ENCODE peak calls at places on chromosomes 12 and 14, in eight cellular contexts. A, L, U, O, G, J, Y and T are unnamed samples.
A peak's percentile ranks its signal among the peaks of the same experiment; 100 is the strongest.

GRCh38 chr12:6141048-6141447 is 16.6 kb upstream of the VWF start:
- DNase-seq in A (no peak), L (no peak), U (peak; percentile 67), O (no peak), G (peak; percentile 70), J (no peak), Y (no peak), T (no peak)

GRCh38 chr14:103186894-103187586 is 63.8 kb downstream of the TNFAIP2 start:
- DNase-seq in A (no peak), L (peak; percentile 12), U (no peak), O (no peak), G (no peak), J (peak; percentile 31), Y (no peak), T (no peak)

GRCh38 chr12:43329381-43329780 is 222.6 kb downstream of the ADAMTS20 start:
- DNase-seq in A (no peak), L (no peak), U (no peak), O (no peak), G (no peak), J (no peak), Y (no peak), T (no peak)

GRCh38 chr12:20120296-20120695 is 248.0 kb upstream of the PDE3A start:
- DNase-seq in A (no peak), L (no peak), U (no peak), O (no peak), G (no peak), J (no peak), Y (no peak), T (no peak)

GRCh38 chr12:103829092-103829491 is 11.9 kb downstream of the NT5DC3 start:
- DNase-seq in A (no peak), L (no peak), U (no peak), O (no peak), G (no peak), J (no peak), Y (no peak), T (no peak)

GRCh38 chr14:99768381-99768780 is 24.8 kb upstream of the EML1 start:
- DNase-seq in A (no peak), L (peak; percentile 31), U (no peak), O (no peak), G (no peak), J (no peak), Y (no peak), T (no peak)

GRCh38 chr14:61184117-61184516 is 97.0 kb downstream of the TMEM30B start:
- DNase-seq in A (no peak), L (no peak), U (no peak), O (no peak), G (no peak), J (no peak), Y (no peak), T (no peak)

GRCh38 chr12:50614167-50614762 is 109.5 kb downstream of the DIP2B start:
- DNase-seq in A (no peak), L (no peak), U (no peak), O (no peak), G (no peak), J (peak; percentile 3), Y (no peak), T (no peak)

GRCh38 chr14:43172899-43173548 is 1334.1 kb downstream of the FSCB start:
- DNase-seq in A (no peak), L (no peak), U (no peak), O (no peak), G (no peak), J (no peak), Y (no peak), T (no peak)

GRCh38 chr12:105983622-105984325 is 155.0 kb downstream of the NUAK1 start:
- DNase-seq in A (no peak), L (no peak), U (no peak), O (no peak), G (no peak), J (no peak), Y (no peak), T (no peak)

GRCh38 chr12:13075114-13075471 is 28.4 kb downstream of the GSG1 start:
- DNase-seq in A (no peak), L (no peak), U (no peak), O (no peak), G (no peak), J (no peak), Y (no peak), T (no peak)

GRCh38 chr12:130714591-130715149 is 1.4 kb downstream of the RIMBP2 start:
- DNase-seq in A (no peak), L (no peak), U (no peak), O (no peak), G (no peak), J (no peak), Y (no peak), T (no peak)

GRCh38 chr12:119868992-119869391 is 8.1 kb downstream of the CIT start:
- DNase-seq in A (no peak), L (no peak), U (no peak), O (no peak), G (no peak), J (no peak), Y (no peak), T (no peak)

GRCh38 chr12:60308366-60309000 is 712.7 kb downstream of the SLC16A7 start:
- DNase-seq in A (no peak), L (no peak), U (no peak), O (no peak), G (no peak), J (no peak), Y (no peak), T (no peak)

GRCh38 chr12:116434155-116435065 is 124.8 kb upstream of the MAP1LC3B2 start:
- DNase-seq in A (no peak), L (peak; percentile 97), U (peak; percentile 77), O (peak; percentile 85), G (peak; percentile 90), J (peak; percentile 38), Y (peak; percentile 85), T (no peak)

GRCh38 chr12:34406228-34406995 is 384.1 kb downstream of the ALG10 start:
- DNase-seq in A (peak; percentile 14), L (peak; percentile 28), U (no peak), O (peak; percentile 17), G (peak; percentile 19), J (no peak), Y (peak; percentile 1), T (no peak)

GRCh38 chr12:63930971-63931370 is 86.5 kb downstream of the SRGAP1 start:
- DNase-seq in A (no peak), L (no peak), U (no peak), O (no peak), G (no peak), J (no peak), Y (no peak), T (no peak)

DNA sequence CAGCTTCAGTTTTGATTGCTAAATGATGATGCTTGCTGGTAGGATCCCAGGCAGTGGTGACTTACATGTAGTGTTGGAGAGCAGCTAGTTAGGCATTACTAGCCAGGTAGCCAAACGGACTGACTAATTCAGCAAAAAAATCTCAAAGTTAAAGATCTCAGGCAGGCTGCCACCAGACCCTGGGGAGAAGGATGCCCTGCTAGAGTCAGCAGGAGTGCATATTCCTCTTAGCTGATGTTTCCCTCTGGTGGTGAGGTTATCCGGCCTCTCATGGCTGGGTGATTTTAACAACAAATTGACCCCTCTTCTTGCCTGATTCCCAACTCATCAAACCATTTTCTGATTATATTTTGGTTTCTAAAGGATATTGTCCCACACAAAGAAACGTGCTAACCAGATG is 2.8 kb downstream of the EFS start:
- DNase-seq in A (no peak), L (no peak), U (no peak), O (no peak), G (no peak), J (no peak), Y (no peak), T (no peak)
- H3K27ac ChIP-seq in A (no peak overlapping the region), L (no peak overlapping the region), U (no peak overlapping the region), O (no peak overlapping the region), G (no peak overlapping the region), J (no peak overlapping the region), Y (no peak overlapping the region), T (no peak overlapping the region)

GRCh38 chr12:78887008-78887407 is 22.4 kb downstream of the SYT1 start:
- DNase-seq in A (no peak), L (no peak), U (no peak), O (no peak), G (no peak), J (no peak), Y (no peak), T (no peak)

GRCh38 chr12:78885466-78885865 is 20.9 kb downstream of the SYT1 start:
- DNase-seq in A (no peak), L (no peak), U (no peak), O (no peak), G (no peak), J (no peak), Y (no peak), T (no peak)

GRCh38 chr12:78887444-78887843 is 22.9 kb downstream of the SYT1 start:
- DNase-seq in A (no peak), L (no peak), U (no peak), O (no peak), G (no peak), J (no peak), Y (no peak), T (no peak)

GRCh38 chr12:78891646-78892353 is 27.2 kb downstream of the SYT1 start:
- DNase-seq in A (no peak), L (no peak), U (no peak), O (no peak), G (no peak), J (no peak), Y (no peak), T (no peak)

DNA sequence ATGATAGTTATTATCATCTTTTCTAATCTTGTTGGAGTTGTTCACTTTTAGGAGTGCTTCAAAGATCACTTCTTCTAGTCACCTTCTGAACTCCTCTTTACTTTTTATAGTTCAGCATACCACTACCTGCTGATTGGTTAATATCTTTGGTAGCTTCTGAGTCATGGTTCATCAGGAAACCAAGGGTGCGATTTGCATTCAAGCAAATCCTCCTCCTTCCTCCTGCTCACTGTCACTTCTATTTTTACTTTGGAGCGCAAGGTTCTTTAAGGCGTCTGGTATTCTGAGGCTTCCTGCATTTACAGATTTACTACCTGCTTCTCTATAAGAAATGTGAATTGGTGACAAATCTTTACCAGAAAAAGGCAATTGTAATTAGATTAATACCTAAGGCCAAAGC is 24.0 kb downstream of the SYT1 start:
- DNase-seq in A (no peak), L (no peak), U (no peak), O (no peak), G (no peak), J (no peak), Y (no peak), T (no peak)
- H3K4me1 ChIP-seq in A (no peaks in the 10 kb centered on the region), L (no peaks in the 10 kb centered on the region), U (no peaks in the 10 kb centered on the region), O (no peaks in the 10 kb centered on the region), G (no peaks in the 10 kb centered on the region), J (no peaks in the 10 kb centered on the region), Y (no peaks in the 10 kb centered on the region), T (no peaks in the 10 kb centered on the region)

DNA sequence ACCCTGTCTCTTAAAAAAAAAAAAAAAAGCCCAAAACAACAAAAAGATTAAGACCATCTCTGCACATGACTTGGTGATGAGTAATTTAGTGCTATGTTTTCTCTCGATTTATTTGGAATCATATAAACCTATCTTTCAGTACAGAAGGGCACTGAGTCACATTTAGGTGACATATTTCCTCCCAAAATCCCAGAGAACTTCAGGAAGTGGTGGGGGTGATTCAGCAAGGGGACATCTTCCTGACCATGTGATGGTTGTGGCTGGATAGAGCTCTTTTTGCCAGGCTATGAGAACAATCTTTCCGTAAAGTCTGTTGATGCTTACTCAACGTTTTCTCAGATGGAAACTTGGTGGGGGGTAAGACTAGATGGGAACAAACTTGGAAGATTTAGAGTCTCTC is 50.0 kb downstream of the PPFIBP1 start:
- DNase-seq in A (no peak), L (no peak), U (no peak), O (no peak), G (no peak), J (no peak), Y (no peak), T (no peak)
- H3K27ac ChIP-seq in A (no peak overlapping the region), L (no peak overlapping the region), U (no peak overlapping the region), O (no peak overlapping the region), G (peak overlapping the region; percentile 35), J (no peak overlapping the region), Y (no peak overlapping the region), T (no peak overlapping the region)

GRCh38 chr12:94872671-94873367 is 130.7 kb downstream of the NDUFA12 start:
- DNase-seq in A (no peak), L (no peak), U (no peak), O (peak; percentile 82), G (no peak), J (no peak), Y (no peak), T (no peak)
- H3K4me1 ChIP-seq in A (no peaks in the 10 kb centered on the region), L (peaks cover 24% of the 10 kb centered on the region), U (peaks cover 32% of the 10 kb centered on the region), O (peaks cover 23% of the 10 kb centered on the region), G (peaks cover 15% of the 10 kb centered on the region), J (peaks cover 4% of the 10 kb centered on the region), Y (peaks cover 6% of the 10 kb centered on the region), T (peaks cover 39% of the 10 kb centered on the region)